ENCODE peak calls at places on chromosomes 5 and 9, in eight cellular contexts. One of them, this sample, is unnamed.

GRCh38 chr9:5762421-5762820 is 70.5 kb downstream of the ERMP1 start:
- DNase-seq in GM19239: no peak
- DNase-seq in NCI-H2029: no peak
- DNase-seq in NCI-H2081: no peak
- DNase-seq in CD8-positive, alpha-beta T cell: no peak
- DNase-seq in sciatic nerve: no peak
- DNase-seq in activated T-cell treated with anti-CD3 and anti-CD28 coated beads for 4 hours: no peak
- DNase-seq in brain microvascular endothelial cell: no peak
- DNase-seq in this sample: no peak

GRCh38 chr9:130780865-130781504 is 54.1 kb upstream of the ABL1 start:
- DNase-seq in NCI-H2081: no peak
- DNase-seq in brain microvascular endothelial cell: peak; percentile 97
- DNase-seq in NCI-H2029: no peak
- DNase-seq in CD8-positive, alpha-beta T cell: no peak
- DNase-seq in sciatic nerve: peak; percentile 75
- DNase-seq in activated T-cell treated with anti-CD3 and anti-CD28 coated beads for 4 hours: no peak
- DNase-seq in GM19239: no peak
- DNase-seq in this sample: peak; percentile 5

GRCh38 chr9:33044677-33045282 is 19.7 kb downstream of the DNAJA1 start:
- DNase-seq in GM19239: no peak
- DNase-seq in sciatic nerve: no peak
- DNase-seq in activated T-cell treated with anti-CD3 and anti-CD28 coated beads for 4 hours: no peak
- DNase-seq in CD8-positive, alpha-beta T cell: no peak
- DNase-seq in NCI-H2029: peak; percentile 26
- DNase-seq in brain microvascular endothelial cell: no peak
- DNase-seq in NCI-H2081: peak; percentile 54
- DNase-seq in this sample: no peak

GRCh38 chr5:39475055-39475454 is 50.3 kb upstream of the DAB2 start:
- DNase-seq in brain microvascular endothelial cell: no peak
- DNase-seq in NCI-H2081: no peak
- DNase-seq in CD8-positive, alpha-beta T cell: no peak
- DNase-seq in NCI-H2029: no peak
- DNase-seq in sciatic nerve: no peak
- DNase-seq in GM19239: no peak
- DNase-seq in activated T-cell treated with anti-CD3 and anti-CD28 coated beads for 4 hours: no peak
- DNase-seq in this sample: no peak

GRCh38 chr9:99966720-99967119 is 60.3 kb downstream of the STX17 start:
- DNase-seq in GM19239: no peak
- DNase-seq in sciatic nerve: no peak
- DNase-seq in activated T-cell treated with anti-CD3 and anti-CD28 coated beads for 4 hours: no peak
- DNase-seq in brain microvascular endothelial cell: peak; percentile 38
- DNase-seq in CD8-positive, alpha-beta T cell: no peak
- DNase-seq in NCI-H2081: no peak
- DNase-seq in NCI-H2029: no peak
- DNase-seq in this sample: no peak

GRCh38 chr5:15927710-15928380 is 251.7 kb downstream of the MARCHF11 start:
- DNase-seq in brain microvascular endothelial cell: no peak
- DNase-seq in CD8-positive, alpha-beta T cell: no peak
- DNase-seq in activated T-cell treated with anti-CD3 and anti-CD28 coated beads for 4 hours: no peak
- DNase-seq in NCI-H2081: no peak
- DNase-seq in sciatic nerve: no peak
- DNase-seq in NCI-H2029: peak; percentile 0
- DNase-seq in GM19239: no peak
- DNase-seq in this sample: no peak

GRCh38 chr5:10365800-10366199 is 12.3 kb downstream of the MARCHF6 start:
- DNase-seq in sciatic nerve: no peak
- DNase-seq in CD8-positive, alpha-beta T cell: no peak
- DNase-seq in NCI-H2029: no peak
- DNase-seq in NCI-H2081: no peak
- DNase-seq in activated T-cell treated with anti-CD3 and anti-CD28 coated beads for 4 hours: no peak
- DNase-seq in brain microvascular endothelial cell: no peak
- DNase-seq in GM19239: no peak
- DNase-seq in this sample: no peak

GRCh38 chr5:180109920-180110319 is 38.4 kb upstream of the RNF130 start:
- DNase-seq in brain microvascular endothelial cell: no peak
- DNase-seq in CD8-positive, alpha-beta T cell: no peak
- DNase-seq in activated T-cell treated with anti-CD3 and anti-CD28 coated beads for 4 hours: no peak
- DNase-seq in sciatic nerve: peak; percentile 31
- DNase-seq in NCI-H2081: no peak
- DNase-seq in GM19239: no peak
- DNase-seq in NCI-H2029: no peak
- DNase-seq in this sample: no peak

GRCh38 chr5:177972613-177973012 is 23.4 kb downstream of the PROP1 start:
- DNase-seq in activated T-cell treated with anti-CD3 and anti-CD28 coated beads for 4 hours: no peak
- DNase-seq in NCI-H2029: no peak
- DNase-seq in GM19239: no peak
- DNase-seq in brain microvascular endothelial cell: no peak
- DNase-seq in sciatic nerve: no peak
- DNase-seq in CD8-positive, alpha-beta T cell: no peak
- DNase-seq in NCI-H2081: no peak
- DNase-seq in this sample: no peak

GRCh38 chr9:38380230-38380871 is 12.2 kb upstream of the ALDH1B1 start:
- DNase-seq in brain microvascular endothelial cell: no peak
- DNase-seq in CD8-positive, alpha-beta T cell: no peak
- DNase-seq in sciatic nerve: no peak
- DNase-seq in NCI-H2081: no peak
- DNase-seq in GM19239: no peak
- DNase-seq in NCI-H2029: no peak
- DNase-seq in activated T-cell treated with anti-CD3 and anti-CD28 coated beads for 4 hours: no peak
- DNase-seq in this sample: no peak

GRCh38 chr5:150447188-150447587 is 2.4 kb downstream of the RPS14 start:
- DNase-seq in brain microvascular endothelial cell: no peak
- DNase-seq in activated T-cell treated with anti-CD3 and anti-CD28 coated beads for 4 hours: no peak
- DNase-seq in sciatic nerve: no peak
- DNase-seq in GM19239: no peak
- DNase-seq in CD8-positive, alpha-beta T cell: no peak
- DNase-seq in NCI-H2081: no peak
- DNase-seq in NCI-H2029: no peak
- DNase-seq in this sample: no peak

GRCh38 chr9:101738566-101739183 is at the start of gene GRIN3A:
- DNase-seq in sciatic nerve: no peak
- DNase-seq in activated T-cell treated with anti-CD3 and anti-CD28 coated beads for 4 hours: no peak
- DNase-seq in CD8-positive, alpha-beta T cell: no peak
- DNase-seq in NCI-H2081: peak; percentile 49
- DNase-seq in brain microvascular endothelial cell: no peak
- DNase-seq in GM19239: no peak
- DNase-seq in NCI-H2029: no peak
- DNase-seq in this sample: peak; percentile 12

GRCh38 chr5:91123291-91123690 is 259.8 kb downstream of the ARRDC3 start:
- DNase-seq in sciatic nerve: no peak
- DNase-seq in NCI-H2029: no peak
- DNase-seq in CD8-positive, alpha-beta T cell: no peak
- DNase-seq in GM19239: no peak
- DNase-seq in brain microvascular endothelial cell: no peak
- DNase-seq in activated T-cell treated with anti-CD3 and anti-CD28 coated beads for 4 hours: no peak
- DNase-seq in NCI-H2081: no peak
- DNase-seq in this sample: no peak

GRCh38 chr5:65928341-65928752 is 2.0 kb downstream of the ERBIN start:
- DNase-seq in brain microvascular endothelial cell: no peak
- DNase-seq in CD8-positive, alpha-beta T cell: no peak
- DNase-seq in activated T-cell treated with anti-CD3 and anti-CD28 coated beads for 4 hours: no peak
- DNase-seq in NCI-H2081: no peak
- DNase-seq in sciatic nerve: no peak
- DNase-seq in GM19239: no peak
- DNase-seq in NCI-H2029: no peak
- DNase-seq in this sample: no peak

GRCh38 chr5:159441441-159441840 is 111.2 kb upstream of the IL12B start:
- DNase-seq in sciatic nerve: no peak
- DNase-seq in CD8-positive, alpha-beta T cell: no peak
- DNase-seq in GM19239: no peak
- DNase-seq in NCI-H2029: no peak
- DNase-seq in NCI-H2081: no peak
- DNase-seq in activated T-cell treated with anti-CD3 and anti-CD28 coated beads for 4 hours: no peak
- DNase-seq in brain microvascular endothelial cell: no peak
- DNase-seq in this sample: peak; percentile 29

GRCh38 chr9:93010696-93011095 is 47.8 kb upstream of the SUSD3 start:
- DNase-seq in GM19239: no peak
- DNase-seq in activated T-cell treated with anti-CD3 and anti-CD28 coated beads for 4 hours: no peak
- DNase-seq in brain microvascular endothelial cell: no peak
- DNase-seq in CD8-positive, alpha-beta T cell: no peak
- DNase-seq in NCI-H2081: no peak
- DNase-seq in sciatic nerve: no peak
- DNase-seq in NCI-H2029: no peak
- DNase-seq in this sample: no peak

GRCh38 chr5:132425009-132425937 is 55.8 kb downstream of the SLC22A5 start:
- DNase-seq in NCI-H2081: no peak
- DNase-seq in activated T-cell treated with anti-CD3 and anti-CD28 coated beads for 4 hours: peak; percentile 60
- DNase-seq in GM19239: no peak
- DNase-seq in NCI-H2029: no peak
- DNase-seq in CD8-positive, alpha-beta T cell: peak; percentile 84
- DNase-seq in brain microvascular endothelial cell: peak; percentile 86
- DNase-seq in sciatic nerve: no peak
- DNase-seq in this sample: no peak

GRCh38 chr9:116101516-116101915 is 52.1 kb upstream of the PAPPA start:
- DNase-seq in GM19239: no peak
- DNase-seq in CD8-positive, alpha-beta T cell: no peak
- DNase-seq in NCI-H2081: no peak
- DNase-seq in sciatic nerve: no peak
- DNase-seq in brain microvascular endothelial cell: peak; percentile 44
- DNase-seq in activated T-cell treated with anti-CD3 and anti-CD28 coated beads for 4 hours: no peak
- DNase-seq in NCI-H2029: no peak
- DNase-seq in this sample: no peak

GRCh38 chr9:115015018-115015635 is 84.7 kb upstream of the TNFSF8 start:
- DNase-seq in sciatic nerve: no peak
- DNase-seq in CD8-positive, alpha-beta T cell: no peak
- DNase-seq in NCI-H2029: no peak
- DNase-seq in NCI-H2081: peak; percentile 20
- DNase-seq in activated T-cell treated with anti-CD3 and anti-CD28 coated beads for 4 hours: no peak
- DNase-seq in brain microvascular endothelial cell: peak; percentile 40
- DNase-seq in GM19239: no peak
- DNase-seq in this sample: peak; percentile 14